ENCODE peak calls at places on chromosomes 5 and 9, in seven cellular contexts. P is sigmoid colon, N is prostate gland, Y is HCT116, U is stomach, Q is HL-60, J is GM23338. G is an unnamed sample.

GRCh38 chr9:101601904-101602765 is 7.4 kb upstream of the PPP3R2 start:
- DNase-seq in P (no peak), N (peak; percentile 12), Y (peak; percentile 31), U (no peak), Q (peak; percentile 18), J (peak; percentile 90), G (no peak)

GRCh38 chr5:169300468-169301385 is at the start of gene SLIT3:
- DNase-seq in P (peak; percentile 94), N (peak; percentile 47), Y (no peak), U (peak; percentile 67), Q (no peak), J (peak; percentile 89), G (peak; percentile 56)

GRCh38 chr5:132473019-132473531 is 17.5 kb downstream of the IRF1 start:
- DNase-seq in P (peak; percentile 65), N (no peak), Y (no peak), U (peak; percentile 51), Q (no peak), J (no peak), G (no peak)

GRCh38 chr5:62457071-62457470 is 44.5 kb downstream of the IPO11 start:
- DNase-seq in P (no peak), N (no peak), Y (no peak), U (no peak), Q (no peak), J (no peak), G (no peak)

GRCh38 chr5:123538670-123539459 is 26.9 kb downstream of the CSNK1G3 start:
- DNase-seq in P (no peak), N (no peak), Y (no peak), U (no peak), Q (no peak), J (peak; percentile 13), G (no peak)

GRCh38 chr9:114286146-114286679 is 36.7 kb upstream of the ORM1 start:
- DNase-seq in P (peak; percentile 27), N (no peak), Y (no peak), U (no peak), Q (no peak), J (no peak), G (no peak)

GRCh38 chr9:118644066-118644465 is 725.2 kb downstream of the BRINP1 start:
- DNase-seq in P (no peak), N (no peak), Y (no peak), U (no peak), Q (no peak), J (no peak), G (no peak)

GRCh38 chr5:139389701-139390638 is at the start of gene MZB1:
- DNase-seq in P (no peak), N (no peak), Y (no peak), U (no peak), Q (peak; percentile 48), J (no peak), G (no peak)

GRCh38 chr9:69379250-69379982 is 54.4 kb downstream of the ENTREP1 start:
- DNase-seq in P (no peak), N (no peak), Y (no peak), U (no peak), Q (no peak), J (no peak), G (no peak)

GRCh38 chr5:133754575-133755169 is 142.3 kb upstream of the FSTL4 start:
- DNase-seq in P (no peak), N (peak; percentile 24), Y (peak; percentile 26), U (peak; percentile 40), Q (no peak), J (peak; percentile 73), G (no peak)

GRCh38 chr5:16930487-16930886 is 5.6 kb downstream of the MYO10 start:
- DNase-seq in P (no peak), N (no peak), Y (no peak), U (no peak), Q (no peak), J (peak; percentile 57), G (no peak)

GRCh38 chr9:99172129-99173091 is 49.3 kb downstream of the ALG2 start:
- DNase-seq in P (no peak), N (no peak), Y (no peak), U (no peak), Q (no peak), J (no peak), G (no peak)

GRCh38 chr5:127960126-127960744 is 123.3 kb upstream of the SLC12A2 start:
- DNase-seq in P (no peak), N (no peak), Y (no peak), U (no peak), Q (peak; percentile 1), J (no peak), G (no peak)
- TF ChIP-seq POLR2AphosphoS5 in P (no peak), N (no peak), Y (no peak), U (no peak), Q (no peak), J (no peak), G (no peak)

DNA sequence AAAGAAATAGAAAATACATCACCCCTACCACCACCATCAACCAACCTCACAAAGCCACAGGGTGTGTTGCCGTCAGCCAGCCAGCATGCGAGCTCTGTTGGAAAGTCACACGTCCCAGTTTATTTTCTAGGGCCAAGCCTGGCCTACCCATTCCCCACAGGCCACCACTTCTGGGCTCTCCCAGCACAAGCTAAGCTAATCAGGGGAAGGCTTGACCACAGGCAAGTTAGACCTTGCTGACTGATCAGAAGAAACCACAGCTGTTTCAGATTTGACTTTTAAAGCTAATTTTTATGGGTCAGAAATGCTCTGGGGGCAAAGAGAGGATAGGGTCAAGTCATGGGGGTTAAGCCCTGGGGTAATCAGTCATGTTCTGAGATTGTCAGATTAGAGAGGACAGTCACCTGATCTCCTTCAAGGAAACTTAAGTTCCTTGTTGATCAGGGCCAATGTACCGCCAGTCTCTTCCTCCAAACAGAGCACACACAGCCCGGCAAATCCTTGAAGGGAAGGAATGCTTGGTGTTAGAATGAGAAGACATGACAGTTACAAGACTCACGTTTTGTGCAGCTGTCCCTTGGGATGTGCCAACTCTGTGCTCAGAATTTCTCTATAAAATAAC is 7.6 kb downstream of the SHB start:
- DNase-seq in P (peak; percentile 53), N (no peak), Y (no peak), U (no peak), Q (no peak), J (no peak), G (no peak)
- H3K27ac ChIP-seq in P (peak overlapping the region; percentile 49), N (no peak overlapping the region), Y (no peak overlapping the region), U (peak overlapping the region; percentile 70), Q (no peak overlapping the region), J (no peak overlapping the region), G (no peak overlapping the region)

GRCh38 chr5:3512291-3512690 is 83.3 kb upstream of the IRX1 start:
- DNase-seq in P (no peak), N (no peak), Y (no peak), U (no peak), Q (no peak), J (no peak), G (no peak)

GRCh38 chr5:3511774-3512173 is 83.9 kb upstream of the IRX1 start:
- DNase-seq in P (no peak), N (no peak), Y (no peak), U (no peak), Q (no peak), J (no peak), G (no peak)

GRCh38 chr5:3510642-3511041 is 85.0 kb upstream of the IRX1 start:
- DNase-seq in P (no peak), N (no peak), Y (no peak), U (no peak), Q (no peak), J (no peak), G (no peak)

DNA sequence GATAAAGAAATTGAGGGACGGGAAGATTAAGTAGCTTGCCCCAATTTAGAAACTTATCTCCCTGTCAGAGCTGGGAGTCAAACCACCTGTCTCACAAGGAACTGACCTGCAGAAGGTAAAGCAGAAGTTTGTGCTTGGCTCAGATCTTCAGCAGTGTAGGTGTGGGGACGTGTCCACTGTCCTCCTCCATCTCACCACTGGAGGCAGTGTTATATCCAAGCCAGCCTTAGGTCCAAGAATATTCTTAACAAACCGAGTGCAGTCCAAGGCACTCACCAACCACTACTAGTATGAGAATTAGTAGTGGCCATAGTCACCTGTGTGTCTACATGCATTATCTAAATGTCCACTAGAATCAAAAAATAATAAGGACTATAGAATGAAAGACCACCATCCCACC is 86.3 kb upstream of the IRX1 start:
- DNase-seq in P (no peak), N (no peak), Y (no peak), U (no peak), Q (no peak), J (no peak), G (no peak)
- TF ChIP-seq CTCF in P (no peak), N (no peak), Y (no peak), U (no peak), Q (no peak), J (no peak), G (no peak)

GRCh38 chr9:110655723-110656641 is 12.6 kb upstream of the MUSK start:
- DNase-seq in P (peak; percentile 84), N (no peak), Y (no peak), U (no peak), Q (no peak), J (no peak), G (no peak)
- TF ChIP-seq POLR2AphosphoS5 in P (peak; percentile 45), N (no peak), Y (no peak), U (no peak), Q (no peak), J (no peak), G (peak; percentile 33)

G was measured in breast epithelium.